ENCODE peak calls at places on chromosomes 4 and X, in five cellular contexts. Q is nephron progenitor cell, V is A549, L is SJSA1, G is adipocyte. T is an unnamed sample.

GRCh38 chr4:85474818-85475630 is at the start of gene ARHGAP24:
- DNase-seq in V (peak), L (peak), Q (peak), G (peak), T (peak)

GRCh38 chr4:90007494-90008167 is 113.0 kb downstream of the MMRN1 start:
- DNase-seq in G (no peak), Q (no peak), V (no peak), L (no peak), T (no peak)

GRCh38 chr4:86416081-86416480 is 56.2 kb upstream of the MAPK10 start:
- DNase-seq in Q (no peak), G (no peak), V (no peak), L (no peak), T (no peak)

GRCh38 chr4:91359714-91360051 is 944.1 kb upstream of the GRID2 start:
- DNase-seq in Q (no peak), L (no peak), G (no peak), V (no peak), T (no peak)

GRCh38 chr4:90080116-90080515 is 47.1 kb upstream of the CCSER1 start:
- DNase-seq in G (no peak), V (no peak), Q (no peak), L (no peak), T (no peak)

GRCh38 chrX:119605398-119605738 is 856 bp downstream of the NKRF start:
- DNase-seq in Q (peak), G (peak), L (no peak), V (peak), T (no peak)

GRCh38 chrX:38800981-38801845 is at the start of gene MID1IP1:
- DNase-seq in Q (peak), L (peak), G (peak), V (peak), T (no peak)

GRCh38 chrX:11239230-11239629 is 54.0 kb upstream of the AMELX start:
- DNase-seq in G (peak), Q (no peak), L (no peak), V (no peak), T (no peak)

GRCh38 chr4:6696611-6697010 is 2.9 kb downstream of the S100P start:
- DNase-seq in L (no peak), G (no peak), V (no peak), Q (no peak), T (no peak)

GRCh38 chr4:152359208-152360044 is 176.5 kb downstream of the FBXW7 start:
- DNase-seq in G (no peak), L (no peak), Q (no peak), V (no peak), T (no peak)